ENCODE peak calls at places on chromosomes 13 and 19, in eight cellular contexts. K, E, B, Z, W, D, A and T are unnamed samples.

GRCh38 chr13:108069521-108070210 is 145.7 kb downstream of the LIG4 start:
- DNase-seq in K (no peak), W (no peak), E (no peak), Z (no peak), B (no peak), A (no peak), D (no peak), T (no peak)

GRCh38 chr13:47337781-47338507 is 441.1 kb upstream of the HTR2A start:
- DNase-seq in W (no peak), Z (peak), E (no peak), K (no peak), B (peak), D (peak), A (no peak), T (no peak)

GRCh38 chr13:98986226-98986846 is 8.5 kb upstream of the DOCK9 start:
- DNase-seq in Z (no peak), D (no peak), B (no peak), E (no peak), K (no peak), A (no peak), W (no peak), T (no peak)

GRCh38 chr13:25214371-25215252 is 42.5 kb upstream of the AMER2 start:
- DNase-seq in A (no peak), E (no peak), K (no peak), B (no peak), Z (no peak), D (peak), W (no peak), T (no peak)

GRCh38 chr19:7063339-7063738 is 4.9 kb upstream of the MBD3L3 start:
- DNase-seq in D (no peak), Z (no peak), E (no peak), W (no peak), B (no peak), A (no peak), K (no peak), T (no peak)

GRCh38 chr13:109151255-109151654 is 521.8 kb downstream of the MYO16 start:
- DNase-seq in D (no peak), W (no peak), B (no peak), E (no peak), A (no peak), Z (no peak), K (no peak), T (no peak)

GRCh38 chr19:9487016-9487415 is 11.4 kb downstream of the ZNF560 start:
- DNase-seq in D (no peak), K (no peak), W (no peak), Z (no peak), E (no peak), B (no peak), A (no peak), T (no peak)

GRCh38 chr13:101082441-101082840 is 333.9 kb downstream of the NALCN start:
- DNase-seq in D (no peak), W (no peak), A (no peak), B (no peak), E (no peak), K (no peak), Z (no peak), T (peak)

GRCh38 chr19:49824662-49825061 is 6.6 kb downstream of the MED25 start:
- DNase-seq in E (no peak), B (no peak), Z (no peak), D (no peak), K (no peak), W (no peak), A (no peak), T (no peak)

GRCh38 chr13:84137292-84137691 is 255.0 kb upstream of the SLITRK1 start:
- DNase-seq in K (no peak), B (peak), A (no peak), E (no peak), W (no peak), D (peak), Z (no peak), T (no peak)

GRCh38 chr13:32947886-32948285 is 68.3 kb upstream of the KL start:
- DNase-seq in E (peak), W (no peak), D (no peak), A (no peak), Z (no peak), K (no peak), B (no peak), T (no peak)

GRCh38 chr19:18520848-18521691 is 800 bp downstream of the ELL start:
- DNase-seq in B (no peak), A (no peak), E (no peak), Z (no peak), K (peak), W (no peak), D (no peak), T (no peak)

GRCh38 chr19:24140591-24140990 is 53.6 kb downstream of the ZNF254 start:
- DNase-seq in E (no peak), W (no peak), Z (no peak), K (no peak), D (no peak), B (no peak), A (no peak), T (no peak)

GRCh38 chr13:43085545-43085944 is 62.2 kb downstream of the DNAJC15 start:
- DNase-seq in A (no peak), B (no peak), D (peak), W (peak), E (no peak), Z (peak), K (no peak), T (peak)

GRCh38 chr13:25901460-25902376 is 150.1 kb downstream of the SHISA2 start:
- DNase-seq in A (no peak), D (peak), E (no peak), K (no peak), B (peak), Z (no peak), W (peak), T (peak)